ENCODE peak calls at places on chromosomes 1 and 21, in eight cellular contexts. L, I, R, H, N, T, K and G are unnamed samples.

GRCh38 chr1:5755552-5756125 is 236.6 kb downstream of the NPHP4 start:
- DNase-seq in L (no peak), I (no peak), R (no peak), H (no peak), N (no peak), T (no peak), K (no peak), G (no peak)

GRCh38 chr1:16013220-16013907 is 4.5 kb downstream of the HSPB7 start:
- DNase-seq in L (peak), I (peak), R (peak), H (no peak), N (peak), T (peak), K (peak), G (peak)

GRCh38 chr1:76395059-76395458 is 320.5 kb downstream of the ST6GALNAC3 start:
- DNase-seq in L (no peak), I (no peak), R (no peak), H (no peak), N (no peak), T (no peak), K (no peak), G (no peak)

GRCh38 chr1:238458924-238459323 is 568.2 kb upstream of the ZP4 start:
- DNase-seq in L (no peak), I (no peak), R (no peak), H (no peak), N (no peak), T (no peak), K (no peak), G (no peak)

GRCh38 chr1:232377494-232377770 is 252.5 kb downstream of the SIPA1L2 start:
- DNase-seq in L (no peak), I (no peak), R (peak), H (no peak), N (peak), T (peak), K (peak), G (no peak)

GRCh38 chr1:48619529-48619928 is 147.5 kb upstream of the SPATA6 start:
- DNase-seq in L (no peak), I (no peak), R (peak), H (no peak), N (no peak), T (no peak), K (peak), G (no peak)

GRCh38 chr1:14367444-14367843 is 231.0 kb upstream of the KAZN start:
- DNase-seq in L (no peak), I (no peak), R (no peak), H (no peak), N (no peak), T (no peak), K (no peak), G (no peak)

GRCh38 chr1:63643926-63644325 is 50.7 kb downstream of the PGM1 start:
- DNase-seq in L (no peak), I (no peak), R (no peak), H (no peak), N (no peak), T (peak), K (no peak), G (no peak)

GRCh38 chr1:151862604-151863003 is 9.1 kb upstream of the THEM5 start:
- DNase-seq in L (no peak), I (no peak), R (no peak), H (no peak), N (no peak), T (no peak), K (no peak), G (no peak)

GRCh38 chr1:156310962-156311361 is 11.9 kb upstream of the VHLL start:
- DNase-seq in L (no peak), I (no peak), R (peak), H (no peak), N (no peak), T (peak), K (peak), G (no peak)

GRCh38 chr1:44849575-44850132 is 6.6 kb upstream of the PTCH2 start:
- DNase-seq in L (no peak), I (no peak), R (no peak), H (no peak), N (no peak), T (no peak), K (peak), G (no peak)

GRCh38 chr1:34407140-34407539 is 230.4 kb downstream of the C1orf94 start:
- DNase-seq in L (no peak), I (no peak), R (peak), H (no peak), N (no peak), T (no peak), K (no peak), G (no peak)

GRCh38 chr1:178649582-178650350 is 75.3 kb upstream of the RALGPS2 start:
- DNase-seq in L (no peak), I (no peak), R (no peak), H (no peak), N (no peak), T (no peak), K (peak), G (no peak)

GRCh38 chr1:234047113-234047512 is 142.6 kb downstream of the SLC35F3 start:
- DNase-seq in L (no peak), I (no peak), R (no peak), H (no peak), N (no peak), T (no peak), K (no peak), G (no peak)

GRCh38 chr1:49527606-49528305 is 496.0 kb downstream of the AGBL4 start:
- DNase-seq in L (no peak), I (no peak), R (no peak), H (no peak), N (no peak), T (no peak), K (no peak), G (no peak)

GRCh38 chr21:28333455-28334108 is 659.1 kb downstream of the LTN1 start:
- DNase-seq in L (no peak), I (no peak), R (peak), H (no peak), N (no peak), T (no peak), K (peak), G (no peak)

GRCh38 chr1:31879981-31880608 is 58.1 kb downstream of the PTP4A2 start:
- DNase-seq in L (no peak), I (no peak), R (no peak), H (no peak), N (no peak), T (no peak), K (no peak), G (no peak)

GRCh38 chr1:55053265-55053954 is 14.1 kb downstream of the PCSK9 start:
- DNase-seq in L (no peak), I (no peak), R (no peak), H (no peak), N (no peak), T (no peak), K (no peak), G (no peak)

GRCh38 chr1:56920551-56920950 is 45.3 kb downstream of the C8B start:
- DNase-seq in L (no peak), I (no peak), R (peak), H (no peak), N (no peak), T (no peak), K (no peak), G (no peak)

GRCh38 chr1:73771396-73771795 is 426.6 kb downstream of the LRRIQ3 start:
- DNase-seq in L (no peak), I (no peak), R (no peak), H (no peak), N (no peak), T (no peak), K (no peak), G (no peak)

GRCh38 chr1:58768971-58769808 is 14.7 kb downstream of the JUN start:
- DNase-seq in L (no peak), I (peak), R (peak), H (no peak), N (peak), T (peak), K (peak), G (no peak)

GRCh38 chr1:118504231-118504644 is 319.2 kb upstream of the SPAG17 start:
- DNase-seq in L (no peak), I (no peak), R (no peak), H (no peak), N (no peak), T (no peak), K (no peak), G (no peak)

GRCh38 chr21:44986471-44987291 is 46.9 kb downstream of the SLX9 start:
- DNase-seq in L (no peak), I (no peak), R (no peak), H (no peak), N (peak), T (peak), K (no peak), G (no peak)

GRCh38 chr1:234139966-234140365 is 233.3 kb upstream of the COA6 start:
- DNase-seq in L (no peak), I (no peak), R (peak), H (no peak), N (no peak), T (no peak), K (peak), G (no peak)

GRCh38 chr1:26705788-26706237 is 10.0 kb downstream of the ARID1A start:
- DNase-seq in L (no peak), I (no peak), R (peak), H (no peak), N (no peak), T (no peak), K (peak), G (no peak)

GRCh38 chr1:114108741-114109255 is 44.9 kb downstream of the SYT6 start:
- DNase-seq in L (no peak), I (no peak), R (no peak), H (no peak), N (no peak), T (no peak), K (no peak), G (no peak)

GRCh38 chr1:20932437-20932977 is 145.4 kb upstream of the HP1BP3 start:
- DNase-seq in L (no peak), I (no peak), R (no peak), H (no peak), N (no peak), T (no peak), K (no peak), G (no peak)

GRCh38 chr1:51313268-51313852 is 17.0 kb downstream of the TTC39A start:
- DNase-seq in L (no peak), I (no peak), R (peak), H (no peak), N (no peak), T (no peak), K (no peak), G (no peak)

GRCh38 chr1:38026592-38027200 is 14.2 kb downstream of the UTP11 start:
- DNase-seq in L (no peak), I (no peak), R (peak), H (no peak), N (no peak), T (peak), K (peak), G (no peak)

GRCh38 chr1:227947678-227948492 is at the start of gene WNT9A:
- DNase-seq in L (no peak), I (peak), R (peak), H (no peak), N (peak), T (peak), K (peak), G (peak)

GRCh38 chr1:26284597-26285351 is 4.9 kb downstream of the SH3BGRL3 start:
- DNase-seq in L (peak), I (peak), R (peak), H (peak), N (peak), T (peak), K (peak), G (peak)

GRCh38 chr1:160428655-160429054 is 28.3 kb downstream of the VANGL2 start:
- DNase-seq in L (peak), I (no peak), R (peak), H (no peak), N (no peak), T (peak), K (peak), G (no peak)

GRCh38 chr1:100955322-100955721 is 59.4 kb downstream of the SLC30A7 start:
- DNase-seq in L (no peak), I (no peak), R (peak), H (no peak), N (no peak), T (no peak), K (peak), G (no peak)

GRCh38 chr1:24896596-24897262 is 33.3 kb downstream of the RUNX3 start:
- DNase-seq in L (no peak), I (peak), R (no peak), H (no peak), N (no peak), T (no peak), K (no peak), G (peak)

GRCh38 chr1:71027991-71028390 is 19.6 kb downstream of the PTGER3 start:
- DNase-seq in L (no peak), I (no peak), R (peak), H (no peak), N (no peak), T (no peak), K (no peak), G (no peak)
- H3K27ac ChIP-seq in L (no peak), I (no peak), R (no peak), H (no peak), N (peak), T (no peak), K (no peak), G (no peak)

DNA sequence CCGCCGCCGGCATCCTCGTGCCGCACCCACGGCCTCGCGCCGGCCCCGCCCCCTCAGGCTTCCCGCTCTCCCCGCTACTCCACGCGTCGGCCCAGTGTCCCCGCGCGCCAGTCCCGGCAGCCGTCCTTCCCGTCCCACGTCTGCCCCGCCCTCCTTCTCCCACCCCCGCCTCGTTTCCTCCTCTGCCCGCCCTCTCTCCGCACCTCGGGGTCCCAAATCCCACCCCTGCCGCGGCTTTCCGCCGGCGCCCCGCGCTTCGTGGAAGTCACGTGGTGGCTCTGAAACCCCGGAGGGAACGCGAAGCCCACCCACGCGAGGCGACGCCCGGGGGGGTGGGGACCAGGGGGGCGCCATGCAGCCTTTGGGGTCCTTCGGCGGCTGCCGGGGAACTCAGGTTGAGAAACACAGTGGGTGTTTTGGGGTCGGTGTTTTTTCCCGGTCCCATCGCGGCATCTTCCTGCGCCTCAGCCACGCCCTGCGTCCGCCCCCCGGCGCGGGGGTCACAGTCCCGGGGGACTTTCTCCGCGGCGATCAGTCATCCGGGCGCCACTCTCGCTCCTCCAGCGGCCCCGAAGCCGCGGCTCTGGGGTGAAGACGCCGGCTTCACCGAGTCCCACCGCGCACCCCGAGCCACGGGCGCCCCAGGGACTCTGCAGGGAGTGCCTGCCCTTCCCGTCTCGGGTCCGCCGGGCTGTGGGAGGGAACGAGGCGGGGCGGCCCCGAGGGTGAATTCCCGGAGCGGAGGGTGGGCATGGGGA is at the start of gene BATF3:
- DNase-seq in L (peak), I (peak), R (peak), H (no peak), N (peak), T (peak), K (no peak), G (peak)
- H3K27ac ChIP-seq in L (no peak), I (peak), R (no peak), H (peak), N (peak), T (no peak), K (peak), G (peak)

DNA sequence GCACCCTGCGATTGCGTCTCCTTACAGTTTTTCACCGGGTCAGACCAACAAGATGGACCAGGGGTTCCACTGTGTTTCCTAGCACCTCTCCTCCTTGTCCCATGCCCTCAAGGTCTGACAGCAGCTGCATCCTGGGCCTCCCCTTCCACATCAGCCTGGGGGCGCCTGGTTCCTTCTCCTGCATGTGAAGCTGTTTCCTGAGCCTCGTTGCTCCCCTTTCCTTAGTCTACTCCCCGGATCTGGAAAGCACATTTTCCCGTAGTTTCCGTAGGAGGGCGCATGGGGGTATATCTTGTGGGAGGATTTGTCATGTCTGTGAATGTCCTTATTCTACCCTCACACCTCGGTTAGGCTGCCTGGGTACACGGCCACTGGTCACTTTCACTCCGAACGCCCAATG is 6.1 kb downstream of the PRDM15 start:
- DNase-seq in L (no peak), I (no peak), R (no peak), H (no peak), N (no peak), T (no peak), K (no peak), G (no peak)
- H3K27ac ChIP-seq in L (no peak), I (no peak), R (no peak), H (no peak), N (no peak), T (no peak), K (no peak), G (no peak)

GRCh38 chr1:29282924-29283803 is 46.8 kb downstream of the PTPRU start:
- DNase-seq in L (no peak), I (no peak), R (peak), H (no peak), N (no peak), T (no peak), K (peak), G (no peak)
- H3K27ac ChIP-seq in L (no peak), I (no peak), R (no peak), H (no peak), N (no peak), T (no peak), K (no peak), G (no peak)

DNA sequence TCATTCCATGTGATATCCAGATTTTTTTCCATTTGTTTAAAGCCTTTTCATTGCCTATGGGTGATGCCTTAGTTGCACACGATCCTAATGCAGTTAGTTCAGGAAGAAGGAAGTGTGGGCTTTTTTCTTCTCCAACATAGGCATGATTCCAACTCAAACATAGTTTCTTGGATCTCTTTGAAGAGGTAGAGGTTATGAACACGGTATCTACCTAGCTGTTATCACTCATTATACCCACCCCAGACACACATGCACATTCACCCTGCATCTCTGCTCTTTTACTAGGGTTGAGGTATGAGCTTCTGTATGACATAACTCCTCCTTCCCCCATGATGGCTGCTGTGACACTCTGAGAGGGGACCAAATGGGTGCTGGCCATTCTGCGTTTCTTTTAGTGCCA is 122.1 kb upstream of the ZNF648 start:
- DNase-seq in L (no peak), I (no peak), R (no peak), H (no peak), N (no peak), T (no peak), K (no peak), G (no peak)
- H3K27ac ChIP-seq in L (no peak), I (no peak), R (no peak), H (no peak), N (no peak), T (no peak), K (no peak), G (no peak)

DNA sequence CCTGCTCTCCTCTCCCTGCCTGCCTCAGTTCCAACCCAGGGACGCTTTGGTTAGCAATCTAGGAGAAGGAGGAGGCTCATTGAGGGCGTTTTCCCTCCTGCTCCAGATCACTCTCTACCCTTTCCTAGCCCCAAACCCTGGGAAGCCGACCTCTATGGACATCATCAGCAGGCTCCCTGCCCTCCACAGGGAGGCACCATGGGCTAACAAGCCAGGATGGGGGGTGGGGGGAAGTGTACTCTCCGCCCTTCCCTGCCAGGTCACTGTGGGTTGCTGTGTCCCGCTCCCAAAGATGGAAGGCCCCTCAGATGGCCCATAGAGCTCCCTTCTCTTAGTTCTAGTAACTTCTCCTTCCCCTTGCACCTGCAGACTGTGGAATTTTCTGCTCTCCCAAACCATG is 35.7 kb downstream of the KCND3 start:
- DNase-seq in L (no peak), I (no peak), R (no peak), H (no peak), N (no peak), T (no peak), K (no peak), G (no peak)
- H3K27ac ChIP-seq in L (no peak), I (no peak), R (no peak), H (no peak), N (no peak), T (no peak), K (no peak), G (no peak)

GRCh38 chr1:161886589-161886988 is 120.5 kb downstream of the ATF6 start:
- DNase-seq in L (no peak), I (no peak), R (no peak), H (no peak), N (no peak), T (no peak), K (no peak), G (no peak)

GRCh38 chr1:161887724-161888287 is 121.7 kb downstream of the ATF6 start:
- DNase-seq in L (no peak), I (no peak), R (no peak), H (no peak), N (no peak), T (no peak), K (no peak), G (no peak)

GRCh38 chr1:161885759-161886158 is 119.6 kb downstream of the ATF6 start:
- DNase-seq in L (no peak), I (no peak), R (no peak), H (no peak), N (no peak), T (no peak), K (no peak), G (no peak)

GRCh38 chr1:161884475-161884874 is 118.4 kb downstream of the ATF6 start:
- DNase-seq in L (no peak), I (no peak), R (no peak), H (no peak), N (no peak), T (no peak), K (no peak), G (no peak)

DNA sequence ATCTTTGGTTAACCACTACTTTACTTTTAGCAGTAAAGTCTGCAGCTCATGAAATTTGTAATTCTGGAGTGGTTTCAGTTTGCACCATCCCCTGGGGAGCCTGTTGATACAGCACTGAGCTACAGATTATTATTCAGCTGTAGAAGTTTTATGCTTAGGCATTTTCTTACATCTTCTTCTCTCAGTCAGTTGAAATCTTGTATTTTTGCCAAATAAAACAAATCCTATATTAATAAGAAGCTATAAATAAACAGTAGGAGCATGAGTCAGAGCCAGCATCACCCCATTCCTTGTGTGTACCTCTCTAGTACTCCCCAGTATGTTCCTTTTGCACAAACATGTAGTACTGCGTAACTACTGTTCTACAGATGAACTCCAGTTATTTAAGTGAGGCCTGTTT is 118.9 kb downstream of the ATF6 start:
- DNase-seq in L (no peak), I (no peak), R (peak), H (no peak), N (peak), T (peak), K (peak), G (no peak)
- H3K27ac ChIP-seq in L (no peak), I (no peak), R (peak), H (no peak), N (peak), T (no peak), K (no peak), G (no peak)